ENCODE peak calls at places on chromosomes 3 and 15, in five cellular contexts. M, I, N, V and T are unnamed samples.
A peak's percentile ranks its signal among the peaks of the same experiment; 100 is the strongest.

GRCh38 chr15:36136054-36136453 is 443.4 kb upstream of the CDIN1 start:
- DNase-seq in N (no peak), I (no peak), M (no peak), V (no peak), T (no peak)

GRCh38 chr3:64209866-64210609 is 15.2 kb downstream of the PRICKLE2 start:
- DNase-seq in M (no peak), N (peak; percentile 58), I (no peak), V (peak; percentile 42), T (peak; percentile 40)

GRCh38 chr3:177935008-177935407 is 601.2 kb upstream of the KCNMB2 start:
- DNase-seq in N (no peak), V (no peak), I (no peak), M (no peak), T (no peak)

GRCh38 chr3:71356272-71356671 is 227.3 kb downstream of the FOXP1 start:
- DNase-seq in I (no peak), V (no peak), M (no peak), N (no peak), T (no peak)

GRCh38 chr3:196868297-196868661 is 559 bp downstream of the SENP5 start:
- DNase-seq in I (peak; percentile 29), V (peak; percentile 28), N (peak; percentile 25), M (no peak), T (no peak)

GRCh38 chr3:53258600-53259426 is 3.0 kb upstream of the TKT start:
- DNase-seq in N (peak; percentile 11), M (no peak), I (no peak), V (no peak), T (no peak)

GRCh38 chr3:188868803-188869202 is 303.0 kb upstream of the TPRG1 start:
- DNase-seq in M (no peak), N (no peak), I (no peak), V (no peak), T (no peak)

GRCh38 chr15:25239471-25240345 is 199.1 kb downstream of the UBE3A start:
- DNase-seq in I (no peak), N (no peak), M (peak; percentile 76), V (no peak), T (no peak)

GRCh38 chr15:91801836-91802534 is 51.5 kb upstream of the SLCO3A1 start:
- DNase-seq in V (no peak), M (no peak), I (no peak), N (no peak), T (no peak)

GRCh38 chr3:184255291-184256039 is 5.9 kb downstream of the CAMK2N2 start:
- DNase-seq in I (no peak), N (no peak), V (no peak), M (no peak), T (no peak)

GRCh38 chr3:128076783-128077624 is 24.8 kb downstream of the SEC61A1 start:
- DNase-seq in N (no peak), I (no peak), V (no peak), M (peak; percentile 89), T (peak; percentile 76)

GRCh38 chr3:28139967-28140634 is 101.3 kb upstream of the CMC1 start:
- DNase-seq in I (no peak), N (no peak), M (no peak), V (no peak), T (no peak)

GRCh38 chr3:123869165-123869564 is 15.0 kb downstream of the MYLK start:
- DNase-seq in N (no peak), V (no peak), I (no peak), M (no peak), T (no peak)

GRCh38 chr15:33975023-33975565 is 6.8 kb downstream of the CHRM5 start:
- DNase-seq in V (no peak), I (no peak), M (no peak), N (no peak), T (no peak)

GRCh38 chr3:132753946-132754345 is 31.7 kb upstream of the NPHP3 start:
- DNase-seq in V (no peak), M (no peak), N (no peak), I (no peak), T (no peak)

GRCh38 chr3:124277516-124277890 is 285.6 kb upstream of the ROPN1 start:
- DNase-seq in V (no peak), M (no peak), N (peak; percentile 41), I (no peak), T (peak; percentile 4)

GRCh38 chr3:58129041-58129440 is 81.7 kb downstream of the DNASE1L3 start:
- DNase-seq in N (no peak), M (no peak), V (no peak), I (no peak), T (no peak)

GRCh38 chr3:182509844-182510460 is 283.4 kb upstream of the ATP11B start:
- DNase-seq in I (no peak), M (no peak), N (no peak), V (no peak), T (no peak)

GRCh38 chr15:92879949-92880725 is 20.0 kb upstream of the CHD2 start:
- DNase-seq in M (no peak), I (no peak), N (no peak), V (no peak), T (no peak)

GRCh38 chr3:25603703-25604102 is 61.0 kb downstream of the TOP2B start:
- DNase-seq in I (no peak), M (no peak), N (no peak), V (no peak), T (peak; percentile 19)

GRCh38 chr15:98160236-98160635 is 199.7 kb downstream of the ARRDC4 start:
- DNase-seq in V (no peak), I (no peak), N (peak; percentile 82), M (no peak), T (no peak)

GRCh38 chr15:40108061-40108854 is 421 bp downstream of the BMF start:
- DNase-seq in V (peak; percentile 29), M (peak; percentile 91), I (no peak), N (no peak), T (peak; percentile 34)

GRCh38 chr3:126535636-126536035 is 11.7 kb downstream of the CHST13 start:
- DNase-seq in N (no peak), V (no peak), I (no peak), M (peak; percentile 88), T (no peak)

GRCh38 chr15:55589297-55589696 is 1.2 kb upstream of the PYGO1 start:
- DNase-seq in I (no peak), M (no peak), N (peak; percentile 2), V (no peak), T (no peak)